ENCODE peak calls at places on chromosomes 6 and 20, in six cellular contexts. Y is SK-N-SH, U is HepG2, R is K562, S is H1, A is GM12878. E is an unnamed sample.

GRCh38 chr6:158642805-158643489 is 1.6 kb downstream of the DYNLT1 start:
- DNase-seq in R (no peak), S (no peak), U (no peak), Y (no peak), A (no peak), E (no peak)

GRCh38 chr6:63636516-63636968 is 940 bp downstream of the PHF3 start:
- DNase-seq in Y (peak; percentile 47), S (no peak), A (no peak), U (peak; percentile 59), R (peak; percentile 40), E (peak; percentile 13)

GRCh38 chr20:46331612-46332361 is 23.5 kb upstream of the CDH22 start:
- DNase-seq in A (no peak), S (no peak), U (no peak), R (no peak), Y (no peak), E (no peak)

GRCh38 chr6:105274678-105275077 is 94.9 kb upstream of the POPDC3 start:
- DNase-seq in R (no peak), Y (no peak), U (no peak), A (no peak), S (no peak), E (no peak)

GRCh38 chr6:14274016-14274415 is 156.4 kb downstream of the CD83 start:
- DNase-seq in R (no peak), A (no peak), Y (no peak), S (peak; percentile 35), U (no peak), E (no peak)

GRCh38 chr20:16107172-16107870 is 465.9 kb downstream of the KIF16B start:
- DNase-seq in A (no peak), U (no peak), S (no peak), Y (peak; percentile 48), R (no peak), E (no peak)

GRCh38 chr6:43773050-43773956 is 3.3 kb downstream of the VEGFA start:
- DNase-seq in R (peak; percentile 81), S (peak; percentile 74), U (peak; percentile 64), A (no peak), Y (peak; percentile 71), E (peak; percentile 44)

GRCh38 chr6:134846031-134846430 is 103.9 kb downstream of the ALDH8A1 start:
- DNase-seq in R (no peak), U (no peak), A (no peak), S (no peak), Y (no peak), E (no peak)

DNA sequence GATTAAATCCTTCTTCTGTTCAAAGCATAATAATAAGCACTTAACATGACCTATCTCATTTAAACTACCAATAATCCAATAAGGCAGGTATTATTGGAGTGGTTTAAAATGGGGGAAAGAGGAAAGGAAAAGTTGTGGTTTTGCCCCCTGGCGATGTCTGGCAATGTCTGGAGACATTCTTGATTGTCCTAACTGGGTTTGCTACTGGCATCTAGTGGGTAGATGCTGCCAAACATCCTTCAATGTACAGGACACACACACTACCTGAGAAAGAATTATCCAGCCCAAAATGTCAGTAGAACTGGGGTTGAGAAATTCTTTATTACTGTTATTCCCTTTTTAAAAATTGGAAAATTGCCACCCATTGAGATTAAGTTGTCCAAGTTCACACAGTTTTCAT is 25.2 kb upstream of the SRSF6 start:
- DNase-seq in Y (no peak), R (no peak), U (no peak), S (peak; percentile 8), A (no peak), E (no peak)
- TF ChIP-seq SIN3A in Y (no peak), R (no peak), U (no peak), S (no peak), A (no peak), E (no peak)

GRCh38 chr6:129936329-129937165 is 75.4 kb upstream of the TMEM244 start:
- DNase-seq in A (peak; percentile 21), R (peak; percentile 21), U (peak; percentile 49), Y (no peak), S (no peak), E (peak; percentile 81)
- H3K4me3 ChIP-seq in A (no peak overlapping the region), R (no peak overlapping the region), U (no peak overlapping the region), Y (no peak overlapping the region), S (no peak overlapping the region), E (no peak overlapping the region)

GRCh38 chr6:45970326-45970725 is 45.3 kb downstream of the CLIC5 start:
- DNase-seq in R (no peak), Y (no peak), S (no peak), U (no peak), A (no peak), E (no peak)
- TF ChIP-seq MAX in R (no peak), Y (no peak), S (no peak), U (no peak), A (no peak), E (no peak)

GRCh38 chr6:117920493-117920845 is 13.4 kb downstream of the SLC35F1 start:
- DNase-seq in S (no peak), R (no peak), A (no peak), Y (no peak), U (peak; percentile 56), E (no peak)
- TF ChIP-seq SIN3A in S (no peak), R (no peak), A (no peak), Y (no peak), U (no peak), E (no peak)

DNA sequence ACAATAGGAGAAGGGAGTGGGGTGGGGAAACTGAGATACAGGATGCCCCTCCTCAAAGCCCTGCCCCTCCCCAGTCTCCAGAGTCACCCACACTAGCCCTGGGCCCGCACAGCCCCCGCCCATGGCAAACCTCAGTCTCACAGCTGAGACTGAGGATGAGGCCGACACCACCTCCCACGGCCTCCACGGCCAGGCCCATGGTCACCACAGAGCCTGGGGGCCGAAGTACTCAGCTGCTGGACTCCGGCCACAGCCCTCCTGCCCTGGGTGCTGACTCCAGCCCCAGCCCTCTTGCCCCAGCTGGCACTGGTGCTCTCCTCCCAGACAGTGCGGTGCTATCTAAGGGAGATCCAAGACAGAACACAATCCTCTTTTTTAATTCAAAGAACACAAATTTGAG is 176.1 kb downstream of the TTLL2 start:
- DNase-seq in U (no peak), A (no peak), Y (no peak), S (no peak), R (no peak), E (no peak)
- H3K4me3 ChIP-seq in U (no peak overlapping the region), A (no peak overlapping the region), Y (no peak overlapping the region), S (no peak overlapping the region), R (no peak overlapping the region), E (no peak overlapping the region)

GRCh38 chr20:25544316-25544715 is 41.0 kb downstream of the NINL start:
- DNase-seq in R (no peak), U (no peak), S (no peak), Y (no peak), A (no peak), E (no peak)
- TF ChIP-seq MAX in R (no peak), U (no peak), S (no peak), Y (no peak), A (no peak), E (no peak)

DNA sequence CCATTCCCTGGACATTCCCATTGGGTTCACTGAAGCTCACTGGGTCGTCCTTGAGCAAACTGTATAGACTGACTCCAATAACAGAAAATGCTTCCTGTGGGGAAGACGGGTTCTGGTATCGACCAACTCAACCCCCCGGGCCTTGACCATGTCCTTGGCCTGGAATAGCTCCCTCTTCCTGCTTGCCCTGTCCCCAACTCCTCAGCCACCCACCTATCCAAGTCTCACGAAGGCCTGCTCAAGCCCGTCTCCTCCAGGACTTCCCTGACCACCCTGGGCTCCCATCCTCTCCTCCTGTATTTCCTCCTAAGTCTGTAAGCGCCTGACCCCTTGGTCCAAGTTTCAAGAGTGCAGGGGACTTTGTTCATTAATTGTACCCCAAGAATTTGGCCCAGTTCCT is 2.8 kb upstream of the HMGA1 start:
- DNase-seq in U (no peak), S (no peak), R (peak; percentile 4), Y (no peak), A (no peak), E (no peak)
- TF ChIP-seq SIN3A in U (no peak), S (no peak), R (no peak), Y (no peak), A (no peak), E (no peak)

GRCh38 chr6:160519603-160520042 is 144.5 kb downstream of the LPA start:
- DNase-seq in U (no peak), S (no peak), R (peak; percentile 15), Y (no peak), A (no peak), E (peak; percentile 22)

GRCh38 chr6:160519133-160519532 is 144.9 kb downstream of the LPA start:
- DNase-seq in U (no peak), Y (no peak), S (no peak), R (no peak), A (no peak), E (no peak)

GRCh38 chr6:160523223-160523622 is 140.9 kb downstream of the LPA start:
- DNase-seq in Y (no peak), S (no peak), U (no peak), A (no peak), R (no peak), E (no peak)

DNA sequence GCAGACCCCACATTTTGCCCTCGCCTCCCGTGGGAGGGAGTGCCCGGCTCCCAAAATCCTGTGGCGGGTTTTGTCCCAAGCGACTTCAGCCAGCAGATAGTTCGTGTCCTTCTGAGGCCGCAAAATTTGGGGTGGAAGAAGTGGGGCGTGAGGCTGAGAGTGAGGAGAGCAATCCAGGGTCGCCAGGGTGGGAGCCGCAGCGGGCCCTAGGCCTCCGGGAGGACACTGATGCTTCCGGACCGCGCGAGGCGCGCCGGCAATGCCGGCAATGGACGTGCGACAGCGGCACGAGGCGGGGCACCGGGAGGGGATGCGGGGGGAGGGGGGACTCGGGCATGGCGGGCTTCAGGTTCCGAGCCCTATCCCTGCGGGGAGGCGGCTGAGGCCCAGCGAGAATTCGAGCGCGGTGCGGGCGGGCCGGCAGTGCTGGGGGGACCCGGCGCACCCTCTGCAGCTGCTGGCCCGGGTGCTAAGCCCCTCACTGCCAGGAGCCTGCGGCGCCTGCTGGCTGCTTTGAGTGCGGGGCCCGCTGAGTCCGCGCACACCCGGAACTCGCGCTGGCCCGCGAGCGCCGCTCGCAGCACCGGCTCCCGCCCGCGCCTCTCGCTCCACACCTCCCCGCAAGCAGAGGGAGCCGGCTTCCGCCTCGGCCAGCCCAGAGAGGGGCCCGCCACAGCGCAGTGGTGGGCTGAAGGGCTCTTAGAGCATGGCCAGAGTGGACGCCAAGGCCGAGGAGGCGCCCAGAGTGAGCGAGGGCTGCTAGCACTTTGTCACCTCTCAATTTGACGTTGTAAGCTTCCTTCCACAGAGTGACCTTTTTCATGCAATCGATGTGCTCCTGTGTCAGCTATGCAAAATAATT is 143.8 kb downstream of the LPA start:
- DNase-seq in Y (peak; percentile 79), R (peak; percentile 86), A (no peak), U (peak; percentile 50), S (peak; percentile 96), E (no peak)
- H3K4me3 ChIP-seq in Y (peak overlapping the region; percentile 55), R (peak overlapping the region; percentile 54), A (peak overlapping the region; percentile 69), U (peak overlapping the region; percentile 75), S (peak overlapping the region; percentile 71), E (no peak overlapping the region)

DNA sequence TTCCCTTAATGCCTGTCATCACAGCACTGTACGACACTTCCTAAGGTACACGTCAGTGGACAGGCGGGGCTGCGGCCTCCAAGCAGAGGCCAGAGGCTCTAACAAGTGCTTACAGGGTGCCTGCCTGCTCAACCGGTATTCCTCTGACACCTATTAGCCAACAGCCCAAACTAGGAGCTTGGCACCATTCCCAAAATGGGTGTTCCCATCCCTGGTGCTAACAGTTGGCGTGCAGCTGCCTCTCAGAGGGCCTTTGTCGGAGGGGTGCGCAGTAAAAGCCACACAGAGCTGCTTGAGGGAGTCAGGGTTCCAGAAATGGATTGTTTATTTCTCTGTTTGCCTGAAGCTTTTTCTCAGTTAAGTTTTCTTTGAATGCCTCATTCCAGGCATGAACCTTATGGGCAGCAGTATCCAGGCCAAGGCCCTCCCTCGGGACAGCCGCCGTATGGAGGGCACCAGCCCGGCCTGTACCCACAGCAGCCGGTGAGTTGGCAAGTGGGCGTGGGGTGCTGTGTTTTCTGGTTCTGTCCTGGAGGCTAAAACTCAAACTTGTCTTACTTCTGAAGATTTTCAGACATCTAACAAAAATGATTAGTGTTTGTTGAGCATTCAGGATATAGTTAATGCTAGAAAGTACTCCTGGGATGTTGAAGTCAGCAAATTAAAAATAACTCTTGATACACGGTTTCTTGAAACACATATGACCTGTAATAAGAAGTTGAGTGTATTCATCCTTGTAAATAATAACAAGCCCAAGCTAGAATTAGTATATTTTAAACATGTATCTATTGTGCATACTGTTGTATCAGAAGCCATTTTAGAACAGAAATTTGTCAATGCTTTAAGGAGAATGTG is 124.7 kb downstream of the TMEM242 start:
- DNase-seq in A (no peak), Y (peak; percentile 39), U (no peak), R (no peak), S (no peak), E (no peak)
- TF ChIP-seq MAX in A (no peak), Y (no peak), U (no peak), R (no peak), S (no peak), E (no peak)

E was measured in HCT116.